ENCODE peak calls at places on chromosomes 16 and 17, in five cellular contexts. Q is NCI-H2081 treated with DMSO at 0.1 percent for 48 hours; I is stimulated activated CD8-positive, alpha-beta memory T cell treated with anti-CD3 and anti-CD28 coated beads, Interleukin-7, amount 100 ng/mL, for 24 hours; N is neural progenitor cell; X is activated T-helper 1 cell treated with Interleukin-2 at 50 U/mL for 16 hours. V is an unnamed sample.

GRCh38 chr17:77571562-77571981 is 386.9 kb upstream of the TNRC6C start:
- DNase-seq in Q (no peak), I (no peak), N (no peak), X (peak; percentile 3), V (no peak)

GRCh38 chr16:4391635-4392381 is 20.2 kb downstream of the VASN start:
- DNase-seq in Q (no peak), I (no peak), N (peak; percentile 67), X (no peak), V (no peak)

GRCh38 chr16:59039066-59039465 is 304.9 kb upstream of the GOT2 start:
- DNase-seq in Q (no peak), I (no peak), N (no peak), X (no peak), V (no peak)

GRCh38 chr16:15739940-15740339 is 89.9 kb downstream of the NDE1 start:
- DNase-seq in Q (no peak), I (no peak), N (no peak), X (no peak), V (no peak)

GRCh38 chr17:1055751-1056645 is 59.1 kb downstream of the TIMM22 start:
- DNase-seq in Q (no peak), I (no peak), N (peak; percentile 81), X (no peak), V (peak; percentile 30)

GRCh38 chr17:11705111-11705510 is 106.8 kb downstream of the DNAH9 start:
- DNase-seq in Q (no peak), I (no peak), N (no peak), X (no peak), V (no peak)

GRCh38 chr16:84647830-84648594 is at the start of gene KLHL36:
- DNase-seq in Q (no peak), I (peak; percentile 41), N (peak; percentile 52), X (peak; percentile 66), V (peak; percentile 87)

GRCh38 chr17:41351177-41351576 is 549 bp upstream of the KRT33A start:
- DNase-seq in Q (no peak), I (no peak), N (no peak), X (no peak), V (no peak)

GRCh38 chr16:89120921-89121351 is 27.3 kb downstream of the ACSF3 start:
- DNase-seq in Q (no peak), I (no peak), N (no peak), X (no peak), V (no peak)

GRCh38 chr17:42675984-42676423 is 790 bp downstream of the PLEKHH3 start:
- DNase-seq in Q (peak; percentile 9), I (no peak), N (no peak), X (no peak), V (no peak)

GRCh38 chr17:51703364-51704341 is 443.3 kb downstream of the UTP18 start:
- DNase-seq in Q (no peak), I (no peak), N (no peak), X (no peak), V (no peak)

GRCh38 chr17:13074026-13074425 is 56.2 kb upstream of the ELAC2 start:
- DNase-seq in Q (no peak), I (no peak), N (no peak), X (no peak), V (no peak)

GRCh38 chr17:8120520-8121443 is 2.5 kb upstream of the ALOXE3 start:
- DNase-seq in Q (no peak), I (no peak), N (peak; percentile 87), X (peak; percentile 35), V (peak; percentile 53)

GRCh38 chr17:61384384-61385090 is 15.1 kb upstream of the TBX2 start:
- DNase-seq in Q (no peak), I (no peak), N (no peak), X (no peak), V (no peak)

GRCh38 chr17:32187276-32187675 is 45.0 kb downstream of the RHOT1 start:
- DNase-seq in Q (no peak), I (no peak), N (no peak), X (no peak), V (no peak)

GRCh38 chr16:66588981-66589713 is 9.9 kb downstream of the CMTM2 start:
- DNase-seq in Q (no peak), I (no peak), N (peak; percentile 50), X (peak; percentile 52), V (no peak)

GRCh38 chr17:47877368-47878034 is 18.5 kb upstream of the SP2 start:
- DNase-seq in Q (no peak), I (no peak), N (no peak), X (no peak), V (no peak)

GRCh38 chr17:53253956-53254597 is 568.6 kb upstream of the KIF2B start:
- DNase-seq in Q (no peak), I (no peak), N (no peak), X (no peak), V (no peak)

GRCh38 chr16:88022076-88023042 is 71.1 kb downstream of the BANP start:
- DNase-seq in Q (no peak), I (no peak), N (peak; percentile 36), X (no peak), V (no peak)

GRCh38 chr16:68028996-68029395 is 5.9 kb downstream of the DUS2 start:
- DNase-seq in Q (no peak), I (no peak), N (no peak), X (no peak), V (no peak)

GRCh38 chr16:19710991-19711545 is 7.0 kb downstream of the KNOP1 start:
- DNase-seq in Q (no peak), I (no peak), N (peak; percentile 55), X (no peak), V (no peak)

GRCh38 chr16:15948532-15949209 is 745 bp upstream of the ABCC1 start:
- DNase-seq in Q (no peak), I (no peak), N (no peak), X (no peak), V (no peak)

GRCh38 chr16:72865835-72866234 is 182.1 kb downstream of the ZFHX3 start:
- DNase-seq in Q (no peak), I (no peak), N (no peak), X (no peak), V (no peak)

GRCh38 chr17:62984801-62985200 is 18.8 kb downstream of the TANC2 start:
- DNase-seq in Q (no peak), I (no peak), N (no peak), X (no peak), V (no peak)

GRCh38 chr17:64622931-64623654 is 39.0 kb downstream of the SMURF2 start:
- DNase-seq in Q (no peak), I (no peak), N (no peak), X (no peak), V (no peak)

GRCh38 chr17:58289869-58290268 is 9.1 kb upstream of the MPO start:
- DNase-seq in Q (no peak), I (no peak), N (no peak), X (no peak), V (no peak)

GRCh38 chr16:84042879-84043485 is 387 bp upstream of the SLC38A8 start:
- DNase-seq in Q (no peak), I (no peak), N (peak; percentile 28), X (no peak), V (no peak)